ENCODE peak calls at places on chromosome 9, in four cellular contexts. G is OCI-LY7; W is CD4-positive, alpha-beta memory T cell; V is HCT116. F is an unnamed sample.

GRCh38 chr9:93008457-93008856 is 50.0 kb upstream of the SUSD3 start:
- DNase-seq in W (no peak), V (no peak), G (no peak), F (no peak)

GRCh38 chr9:120616961-120617636 is 37.1 kb upstream of the CDK5RAP2 start:
- DNase-seq in G (no peak), V (no peak), W (no peak), F (no peak)

GRCh38 chr9:136429683-136430590 is 9.7 kb downstream of the INPP5E start:
- DNase-seq in V (no peak), W (no peak), G (no peak), F (no peak)

GRCh38 chr9:113626735-113627495 is 163.4 kb downstream of the RGS3 start:
- DNase-seq in W (no peak), G (no peak), V (no peak), F (peak)

GRCh38 chr9:115373000-115373709 is 255.2 kb upstream of the TNC start:
- DNase-seq in V (peak), G (no peak), W (no peak), F (no peak)

GRCh38 chr9:98191615-98192502 is 578 bp downstream of the CORO2A start:
- DNase-seq in G (peak), W (peak), V (no peak), F (no peak)

GRCh38 chr9:6973762-6974161 is 216.0 kb downstream of the KDM4C start:
- DNase-seq in G (no peak), V (no peak), W (no peak), F (no peak)

GRCh38 chr9:128669786-128670185 is 13.1 kb upstream of the DYNC2I2 start:
- DNase-seq in W (no peak), V (no peak), G (no peak), F (peak)

GRCh38 chr9:36137392-36138004 is 965 bp downstream of the GLIPR2 start:
- DNase-seq in G (no peak), V (no peak), W (no peak), F (no peak)

GRCh38 chr9:28662675-28663074 is 1089.4 kb upstream of the C9orf72 start:
- DNase-seq in G (no peak), V (no peak), W (no peak), F (no peak)

GRCh38 chr9:120267929-120268328 is 312.0 kb downstream of the CDK5RAP2 start:
- DNase-seq in W (no peak), V (no peak), G (no peak), F (no peak)

GRCh38 chr9:15155826-15156225 is 151.2 kb downstream of the TTC39B start:
- DNase-seq in G (no peak), V (no peak), W (no peak), F (no peak)

GRCh38 chr9:81268048-81268447 is 421.3 kb downstream of the TLE1 start:
- DNase-seq in G (no peak), W (no peak), V (no peak), F (no peak)

GRCh38 chr9:37266630-37267029 is 146.3 kb downstream of the ZCCHC7 start:
- DNase-seq in W (no peak), V (no peak), G (no peak), F (no peak)

GRCh38 chr9:61666310-61666709 is 476.5 kb downstream of the SPATA31A7 start:
- DNase-seq in V (no peak), G (no peak), W (no peak), F (peak)

GRCh38 chr9:68931821-68932220 is 82.1 kb downstream of the PRKACG start:
- DNase-seq in V (no peak), W (peak), G (no peak), F (no peak)

GRCh38 chr9:130201399-130201873 is 29.2 kb downstream of the NCS1 start:
- DNase-seq in G (no peak), W (no peak), V (no peak), F (no peak)

GRCh38 chr9:96494215-96494800 is 44.3 kb downstream of the HABP4 start:
- DNase-seq in W (no peak), G (no peak), V (no peak), F (no peak)

GRCh38 chr9:136403915-136404800 is 4.2 kb upstream of the SNAPC4 start:
- DNase-seq in V (no peak), W (peak), G (no peak), F (no peak)

GRCh38 chr9:14440062-14440461 is 126.1 kb upstream of the NFIB start:
- DNase-seq in W (no peak), G (no peak), V (no peak), F (no peak)

GRCh38 chr9:76459691-76460635 is 981 bp downstream of the GCNT1 start:
- DNase-seq in W (no peak), G (peak), V (peak), F (no peak)

GRCh38 chr9:2337602-2338001 is 284.0 kb upstream of the VLDLR start:
- DNase-seq in V (no peak), G (no peak), W (no peak), F (no peak)

GRCh38 chr9:136854842-136855460 is 2.8 kb downstream of the MAMDC4 start:
- DNase-seq in V (no peak), G (no peak), W (no peak), F (no peak)

GRCh38 chr9:69466151-69466550 is 141.1 kb downstream of the ENTREP1 start:
- DNase-seq in G (no peak), V (no peak), W (no peak), F (no peak)

DNA sequence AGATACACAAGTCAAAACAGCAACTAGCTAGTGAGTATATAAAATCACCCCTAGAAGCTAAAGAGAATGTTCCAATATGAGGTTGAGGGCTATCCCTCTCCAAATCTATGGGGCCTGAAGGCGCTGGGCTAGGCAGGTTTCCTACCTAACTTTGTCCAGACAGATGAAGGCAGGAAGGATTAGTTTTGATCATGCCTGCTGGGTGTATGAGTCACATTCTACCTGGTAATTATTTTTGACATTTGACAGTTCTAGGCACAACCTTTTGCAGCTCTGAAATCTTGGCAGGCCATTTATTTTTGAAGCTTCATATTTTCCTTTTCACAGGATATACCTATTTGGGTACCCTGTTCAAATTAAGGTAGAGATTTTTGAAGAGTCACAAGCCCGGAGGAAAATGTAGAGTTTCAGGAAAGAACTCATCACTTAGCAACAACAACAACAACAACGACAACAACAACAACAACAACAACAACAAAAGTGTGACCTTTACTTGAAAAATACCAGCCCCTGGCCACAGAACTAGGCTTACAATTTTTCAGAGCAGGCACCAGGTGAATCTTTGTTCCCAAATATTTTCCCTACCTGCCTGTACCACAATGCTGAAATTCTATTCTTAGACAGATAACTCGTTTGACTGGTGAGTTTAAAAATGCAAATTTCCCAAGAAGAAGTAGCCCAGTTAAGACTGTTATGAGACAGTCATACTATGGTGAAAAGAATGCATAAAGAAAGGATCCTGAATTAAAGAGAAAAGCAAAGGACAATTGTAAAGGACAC is 175.5 kb upstream of the TUT7 start:
- DNase-seq in G (no peak), W (no peak), V (no peak), F (no peak)
- H3K4me3 ChIP-seq in G (no peak), W (no peak), V (no peak), F (no peak)

GRCh38 chr9:108296056-108296455 is 559.7 kb downstream of the ACTL7B start:
- DNase-seq in G (no peak), W (no peak), V (no peak), F (no peak)
- H3K4me3 ChIP-seq in G (no peak), W (no peak), V (no peak), F (no peak)

GRCh38 chr9:4936823-4937222 is 48.2 kb upstream of the JAK2 start:
- DNase-seq in V (no peak), G (no peak), W (no peak), F (no peak)

GRCh38 chr9:4937436-4937835 is 47.6 kb upstream of the JAK2 start:
- DNase-seq in W (no peak), G (no peak), V (no peak), F (no peak)

GRCh38 chr9:4934976-4935672 is 49.9 kb upstream of the JAK2 start:
- DNase-seq in G (no peak), W (no peak), V (no peak), F (no peak)

GRCh38 chr9:4933861-4934260 is 51.2 kb upstream of the JAK2 start:
- DNase-seq in V (no peak), W (no peak), G (no peak), F (no peak)

GRCh38 chr9:4936277-4936676 is 48.8 kb upstream of the JAK2 start:
- DNase-seq in G (no peak), W (no peak), V (no peak), F (no peak)
- H3K4me3 ChIP-seq in G (peak), W (no peak), V (no peak), F (no peak)

GRCh38 chr9:89309608-89310485 is 1.1 kb upstream of the CKS2 start:
- DNase-seq in W (no peak), V (peak), G (peak), F (no peak)
- H3K4me3 ChIP-seq in W (peak), V (peak), G (peak), F (peak)

GRCh38 chr9:77707696-77708095 is 59.6 kb upstream of the GNA14 start:
- DNase-seq in W (no peak), V (peak), G (no peak), F (peak)

GRCh38 chr9:77710276-77710675 is 62.2 kb upstream of the GNA14 start:
- DNase-seq in W (no peak), G (no peak), V (no peak), F (no peak)

GRCh38 chr9:77712533-77713130 is 64.5 kb upstream of the GNA14 start:
- DNase-seq in G (no peak), W (no peak), V (no peak), F (no peak)

GRCh38 chr9:77710965-77711657 is 63.0 kb upstream of the GNA14 start:
- DNase-seq in W (no peak), V (no peak), G (no peak), F (no peak)

DNA sequence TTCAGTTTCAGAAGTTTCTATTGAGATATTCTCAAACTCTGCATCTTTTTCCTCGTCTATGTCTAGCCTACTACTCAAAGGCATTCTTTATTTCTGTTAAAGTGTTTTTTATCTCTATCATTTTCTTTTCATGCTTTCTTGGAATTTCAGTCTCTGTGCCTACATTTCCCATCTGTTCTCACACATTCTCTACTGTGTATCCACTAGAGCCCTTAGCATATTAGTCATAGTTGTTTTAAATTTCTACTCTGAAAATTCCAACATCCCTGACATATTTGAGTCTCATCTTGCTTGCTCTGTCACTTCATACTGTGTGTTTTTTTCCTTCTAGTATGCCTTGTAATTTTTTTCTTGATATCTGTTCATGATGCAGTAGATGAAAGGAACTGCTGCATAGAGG is 60.3 kb upstream of the GNA14 start:
- DNase-seq in V (no peak), G (no peak), W (no peak), F (no peak)
- H3K4me3 ChIP-seq in V (no peak), G (no peak), W (no peak), F (no peak)

GRCh38 chr9:91714874-91715615 is 235.0 kb downstream of the ROR2 start:
- DNase-seq in V (no peak), W (no peak), G (no peak), F (no peak)
- H3K4me3 ChIP-seq in V (no peak), W (no peak), G (no peak), F (peak)

GRCh38 chr9:82332018-82332773 is 343.6 kb downstream of the SPATA31D1 start:
- DNase-seq in V (no peak), G (no peak), W (no peak), F (no peak)

GRCh38 chr9:82334286-82334685 is 345.7 kb downstream of the SPATA31D1 start:
- DNase-seq in V (no peak), W (no peak), G (no peak), F (no peak)

GRCh38 chr9:82333671-82334070 is 345.1 kb downstream of the SPATA31D1 start:
- DNase-seq in G (no peak), V (no peak), W (no peak), F (no peak)

GRCh38 chr9:82331091-82331490 is 342.5 kb downstream of the SPATA31D1 start:
- DNase-seq in V (no peak), G (no peak), W (no peak), F (no peak)

GRCh38 chr9:82332774-82333152 is 344.2 kb downstream of the SPATA31D1 start:
- DNase-seq in G (no peak), V (no peak), W (no peak), F (no peak)
- H3K4me3 ChIP-seq in G (no peak), V (no peak), W (no peak), F (no peak)

GRCh38 chr9:107727113-107727780 is 237.7 kb upstream of the KLF4 start:
- DNase-seq in W (no peak), V (no peak), G (no peak), F (no peak)
- H3K4me3 ChIP-seq in W (no peak), V (no peak), G (no peak), F (no peak)

GRCh38 chr9:111900081-111900805 is 3.6 kb downstream of the UGCG start:
- DNase-seq in G (no peak), V (no peak), W (no peak), F (no peak)
- H3K4me3 ChIP-seq in G (no peak), V (no peak), W (no peak), F (no peak)

F was measured in coronary artery.